ENCODE peak calls at places on chromosomes 12 and 14, in seven cellular contexts. One of them, this sample, is unnamed.

GRCh38 chr12:53840316-53840715 is 88.5 kb upstream of the CISTR start:
- DNase-seq in GM12878: no peak
- DNase-seq in K562: no peak
- DNase-seq in HepG2: no peak
- DNase-seq in HCT116: no peak
- DNase-seq in SK-N-SH: no peak
- DNase-seq in H1: no peak
- DNase-seq in this sample: no peak

GRCh38 chr14:79809849-79810612 is 401.3 kb downstream of the DIO2 start:
- DNase-seq in GM12878: no peak
- DNase-seq in K562: no peak
- DNase-seq in HCT116: no peak
- DNase-seq in H1: no peak
- DNase-seq in HepG2: no peak
- DNase-seq in SK-N-SH: no peak
- DNase-seq in this sample: no peak

GRCh38 chr12:57229041-57229633 is 374 bp upstream of the SHMT2 start:
- DNase-seq in GM12878: no peak
- DNase-seq in SK-N-SH: no peak
- DNase-seq in H1: no peak
- DNase-seq in HepG2: no peak
- DNase-seq in K562: no peak
- DNase-seq in HCT116: no peak
- DNase-seq in this sample: no peak

GRCh38 chr14:34650786-34651584 is 21.0 kb upstream of the SNX6 start:
- DNase-seq in HepG2: no peak
- DNase-seq in K562: no peak
- DNase-seq in GM12878: no peak
- DNase-seq in SK-N-SH: no peak
- DNase-seq in HCT116: peak
- DNase-seq in H1: no peak
- DNase-seq in this sample: peak

GRCh38 chr12:55742719-55743130 is at the start of gene GDF11:
- DNase-seq in HCT116: no peak
- DNase-seq in HepG2: peak
- DNase-seq in K562: no peak
- DNase-seq in GM12878: no peak
- DNase-seq in SK-N-SH: no peak
- DNase-seq in H1: peak
- DNase-seq in this sample: peak

GRCh38 chr14:93033983-93034670 is 81.6 kb downstream of the ITPK1 start:
- DNase-seq in HepG2: no peak
- DNase-seq in HCT116: no peak
- DNase-seq in H1: no peak
- DNase-seq in K562: peak
- DNase-seq in SK-N-SH: peak
- DNase-seq in GM12878: no peak
- DNase-seq in this sample: no peak

GRCh38 chr12:96046543-96047137 is 11.3 kb upstream of the LTA4H start:
- DNase-seq in H1: no peak
- DNase-seq in SK-N-SH: no peak
- DNase-seq in HCT116: no peak
- DNase-seq in HepG2: no peak
- DNase-seq in K562: no peak
- DNase-seq in GM12878: no peak
- DNase-seq in this sample: no peak

GRCh38 chr12:50706606-50707005 is 57.3 kb upstream of the ATF1 start:
- DNase-seq in K562: no peak
- DNase-seq in HCT116: no peak
- DNase-seq in GM12878: no peak
- DNase-seq in HepG2: no peak
- DNase-seq in H1: no peak
- DNase-seq in SK-N-SH: no peak
- DNase-seq in this sample: no peak

GRCh38 chr12:118061876-118062791 is 1.2 kb upstream of the WSB2 start:
- DNase-seq in GM12878: no peak
- DNase-seq in HCT116: no peak
- DNase-seq in HepG2: no peak
- DNase-seq in SK-N-SH: peak
- DNase-seq in K562: peak
- DNase-seq in H1: peak
- DNase-seq in this sample: peak

GRCh38 chr12:77118696-77119095 is 53.3 kb upstream of the E2F7 start:
- DNase-seq in HepG2: no peak
- DNase-seq in H1: no peak
- DNase-seq in HCT116: no peak
- DNase-seq in K562: no peak
- DNase-seq in GM12878: no peak
- DNase-seq in SK-N-SH: no peak
- DNase-seq in this sample: no peak

GRCh38 chr12:121514184-121514742 is 66.6 kb downstream of the KDM2B start:
- DNase-seq in HCT116: no peak
- DNase-seq in K562: no peak
- DNase-seq in SK-N-SH: peak
- DNase-seq in HepG2: no peak
- DNase-seq in GM12878: no peak
- DNase-seq in H1: no peak
- DNase-seq in this sample: no peak

GRCh38 chr12:13173012-13173441 is 23.5 kb upstream of the EMP1 start:
- DNase-seq in SK-N-SH: no peak
- DNase-seq in K562: no peak
- DNase-seq in H1: no peak
- DNase-seq in GM12878: no peak
- DNase-seq in HepG2: no peak
- DNase-seq in HCT116: no peak
- DNase-seq in this sample: no peak

GRCh38 chr14:37213016-37213415 is 15.3 kb downstream of the MIPOL1 start:
- DNase-seq in HepG2: no peak
- DNase-seq in SK-N-SH: no peak
- DNase-seq in H1: no peak
- DNase-seq in K562: no peak
- DNase-seq in GM12878: no peak
- DNase-seq in HCT116: no peak
- DNase-seq in this sample: no peak

GRCh38 chr12:44795970-44796369 is 80.1 kb downstream of the NELL2 start:
- DNase-seq in H1: no peak
- DNase-seq in HepG2: no peak
- DNase-seq in HCT116: no peak
- DNase-seq in GM12878: no peak
- DNase-seq in K562: no peak
- DNase-seq in SK-N-SH: no peak
- DNase-seq in this sample: no peak

GRCh38 chr12:20370001-20370381 is 1.7 kb downstream of the PDE3A start:
- DNase-seq in HepG2: no peak
- DNase-seq in K562: no peak
- DNase-seq in HCT116: no peak
- DNase-seq in SK-N-SH: peak
- DNase-seq in H1: peak
- DNase-seq in GM12878: no peak
- DNase-seq in this sample: no peak

GRCh38 chr14:64536488-64537245 is 3.9 kb upstream of the HSPA2 start:
- DNase-seq in K562: no peak
- DNase-seq in HCT116: no peak
- DNase-seq in SK-N-SH: no peak
- DNase-seq in GM12878: no peak
- DNase-seq in HepG2: peak
- DNase-seq in H1: no peak
- DNase-seq in this sample: no peak

GRCh38 chr12:19239616-19240234 is 110.2 kb downstream of the PLEKHA5 start:
- DNase-seq in K562: no peak
- DNase-seq in HCT116: no peak
- DNase-seq in H1: no peak
- DNase-seq in SK-N-SH: no peak
- DNase-seq in HepG2: no peak
- DNase-seq in GM12878: no peak
- DNase-seq in this sample: no peak

GRCh38 chr12:1691123-1692007 is 495 bp downstream of the ADIPOR2 start:
- DNase-seq in HepG2: peak
- DNase-seq in HCT116: no peak
- DNase-seq in SK-N-SH: no peak
- DNase-seq in K562: no peak
- DNase-seq in GM12878: no peak
- DNase-seq in H1: peak
- DNase-seq in this sample: peak

GRCh38 chr14:79186523-79186922 is 1016.4 kb downstream of the NRXN3 start:
- DNase-seq in HepG2: no peak
- DNase-seq in GM12878: no peak
- DNase-seq in H1: no peak
- DNase-seq in HCT116: no peak
- DNase-seq in SK-N-SH: no peak
- DNase-seq in K562: no peak
- DNase-seq in this sample: no peak

GRCh38 chr14:61609885-61610284 is 85.4 kb upstream of the HIF1A start:
- DNase-seq in HCT116: no peak
- DNase-seq in SK-N-SH: no peak
- DNase-seq in K562: no peak
- DNase-seq in H1: no peak
- DNase-seq in HepG2: no peak
- DNase-seq in GM12878: no peak
- DNase-seq in this sample: no peak
- TF ChIP-seq JUND in HCT116: no peak
- TF ChIP-seq JUND in SK-N-SH: no peak
- TF ChIP-seq JUND in K562: no peak
- TF ChIP-seq JUND in H1: no peak
- TF ChIP-seq JUND in HepG2: no peak
- TF ChIP-seq JUND in GM12878: no peak
- TF ChIP-seq JUND in this sample: no peak

DNA sequence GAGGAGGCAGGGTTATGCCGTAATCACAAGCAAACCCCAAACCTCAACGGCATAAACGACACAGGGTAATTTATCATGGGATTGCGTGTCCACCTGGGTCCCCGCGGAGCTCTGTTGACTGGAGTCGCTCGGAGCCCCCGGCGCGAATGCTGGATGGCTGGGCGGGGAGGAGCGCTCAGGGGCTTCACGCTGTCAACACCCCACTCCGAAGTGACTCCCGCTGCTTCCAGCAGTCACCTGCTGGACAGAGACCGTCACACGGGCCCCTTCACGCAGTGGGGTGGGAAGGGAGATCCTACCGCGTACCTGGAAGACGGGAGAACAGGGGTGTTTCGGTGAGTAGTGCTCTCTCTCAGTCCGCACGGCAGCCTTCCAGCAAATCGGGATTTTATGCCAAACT is 4.4 kb upstream of the GALNT9 start:
- DNase-seq in HCT116: no peak
- DNase-seq in SK-N-SH: no peak
- DNase-seq in GM12878: no peak
- DNase-seq in K562: no peak
- DNase-seq in H1: no peak
- DNase-seq in HepG2: no peak
- DNase-seq in this sample: no peak
- TF ChIP-seq JUND in HCT116: no peak
- TF ChIP-seq JUND in SK-N-SH: no peak
- TF ChIP-seq JUND in GM12878: no peak
- TF ChIP-seq JUND in K562: no peak
- TF ChIP-seq JUND in H1: no peak
- TF ChIP-seq JUND in HepG2: no peak
- TF ChIP-seq JUND in this sample: no peak

DNA sequence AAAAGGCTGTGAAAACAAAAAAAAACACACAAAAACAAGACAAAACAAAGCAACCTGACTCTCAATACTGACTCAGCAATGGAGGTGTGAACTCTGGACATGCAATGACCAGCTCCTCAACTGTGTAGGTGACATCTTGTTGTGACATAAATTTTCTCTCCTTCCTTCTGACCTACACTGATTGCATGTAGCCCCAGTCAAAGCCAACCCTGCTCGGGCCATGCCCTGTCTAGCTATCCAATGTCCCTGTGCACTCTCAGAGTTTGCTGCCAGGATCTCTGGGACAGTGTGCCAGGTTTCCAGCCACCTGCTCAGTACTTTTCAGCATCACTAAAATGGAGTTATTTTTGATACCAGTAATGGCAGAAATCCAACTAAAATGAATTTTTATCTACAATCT is 18.9 kb upstream of the CRACR2A start:
- DNase-seq in GM12878: no peak
- DNase-seq in SK-N-SH: no peak
- DNase-seq in H1: no peak
- DNase-seq in HepG2: no peak
- DNase-seq in HCT116: no peak
- DNase-seq in K562: no peak
- DNase-seq in this sample: no peak
- TF ChIP-seq JUND in GM12878: no peak
- TF ChIP-seq JUND in SK-N-SH: no peak
- TF ChIP-seq JUND in H1: no peak
- TF ChIP-seq JUND in HepG2: no peak
- TF ChIP-seq JUND in HCT116: no peak
- TF ChIP-seq JUND in K562: no peak
- TF ChIP-seq JUND in this sample: no peak

GRCh38 chr12:125533434-125534029 is 468.3 kb downstream of the AACS start:
- DNase-seq in H1: peak
- DNase-seq in HepG2: peak
- DNase-seq in HCT116: no peak
- DNase-seq in GM12878: no peak
- DNase-seq in SK-N-SH: peak
- DNase-seq in K562: peak
- DNase-seq in this sample: peak
- TF ChIP-seq JUND in H1: no peak
- TF ChIP-seq JUND in HepG2: no peak
- TF ChIP-seq JUND in HCT116: no peak
- TF ChIP-seq JUND in GM12878: no peak
- TF ChIP-seq JUND in SK-N-SH: no peak
- TF ChIP-seq JUND in K562: no peak
- TF ChIP-seq JUND in this sample: no peak

GRCh38 chr14:106845286-106846087 is 1319.1 kb downstream of the TMEM121 start:
- DNase-seq in H1: no peak
- DNase-seq in K562: no peak
- DNase-seq in SK-N-SH: peak
- DNase-seq in HCT116: no peak
- DNase-seq in HepG2: peak
- DNase-seq in GM12878: peak
- DNase-seq in this sample: peak
- TF ChIP-seq JUND in H1: no peak
- TF ChIP-seq JUND in K562: no peak
- TF ChIP-seq JUND in SK-N-SH: peak
- TF ChIP-seq JUND in HCT116: no peak
- TF ChIP-seq JUND in HepG2: no peak
- TF ChIP-seq JUND in GM12878: no peak
- TF ChIP-seq JUND in this sample: no peak

This sample was measured in T47D.